ENCODE peak calls at places on chromosome 16, in nine cellular contexts. L, O, V, D, I, C, Z, A and R are unnamed samples. For H3K4me1, the result is how much of the 10 kb centered on the place peaks cover.

GRCh38 chr16:89912627-89913026 is 6.0 kb upstream of the MC1R start:
- DNase-seq in L (peak), O (no peak), V (no peak), D (no peak), I (no peak), C (no peak), Z (no peak), A (no peak), R (no peak)

GRCh38 chr16:4521971-4522623 is 16.5 kb downstream of the CDIP1 start:
- DNase-seq in L (peak), O (no peak), V (no peak), D (no peak), I (peak), C (peak), Z (no peak), A (peak), R (no peak)

GRCh38 chr16:88905563-88905962 is 39.1 kb upstream of the PABPN1L start:
- DNase-seq in L (no peak), O (no peak), V (peak), D (peak), I (peak), C (peak), Z (no peak), A (no peak), R (no peak)

GRCh38 chr16:65414284-65414984 is 292.6 kb upstream of the CDH11 start:
- DNase-seq in L (no peak), O (no peak), V (no peak), D (no peak), I (no peak), C (no peak), Z (no peak), A (no peak), R (no peak)

GRCh38 chr16:57801856-57802634 is at the start of gene KIFC3:
- DNase-seq in L (peak), O (peak), V (peak), D (peak), I (peak), C (peak), Z (peak), A (peak), R (peak)

GRCh38 chr16:70770968-70771552 is 29.9 kb downstream of the VAC14 start:
- DNase-seq in L (no peak), O (peak), V (peak), D (peak), I (peak), C (peak), Z (peak), A (peak), R (peak)

GRCh38 chr16:70805787-70806186 is 4.8 kb upstream of the VAC14 start:
- DNase-seq in L (no peak), O (no peak), V (no peak), D (no peak), I (no peak), C (no peak), Z (no peak), A (no peak), R (no peak)

GRCh38 chr16:53893731-53894435 is 189.9 kb downstream of the FTO start:
- DNase-seq in L (peak), O (peak), V (no peak), D (no peak), I (no peak), C (no peak), Z (no peak), A (no peak), R (no peak)

GRCh38 chr16:67158637-67159600 is 790 bp downstream of the TRADD start:
- DNase-seq in L (peak), O (peak), V (peak), D (peak), I (peak), C (peak), Z (no peak), A (no peak), R (no peak)

GRCh38 chr16:30992381-30992780 is 7.4 kb downstream of the HSD3B7 start:
- DNase-seq in L (no peak), O (no peak), V (no peak), D (no peak), I (no peak), C (no peak), Z (no peak), A (no peak), R (no peak)

GRCh38 chr16:68367440-68367839 is 56.6 kb downstream of the PRMT7 start:
- DNase-seq in L (no peak), O (peak), V (no peak), D (no peak), I (no peak), C (no peak), Z (no peak), A (no peak), R (no peak)

GRCh38 chr16:74575175-74575804 is 31.6 kb downstream of the GLG1 start:
- DNase-seq in L (no peak), O (no peak), V (no peak), D (no peak), I (no peak), C (no peak), Z (no peak), A (no peak), R (no peak)

GRCh38 chr16:19430345-19430744 is 12.7 kb downstream of the TMC5 start:
- DNase-seq in L (no peak), O (no peak), V (no peak), D (no peak), I (no peak), C (no peak), Z (no peak), A (no peak), R (no peak)

GRCh38 chr16:19434584-19434983 is 16.9 kb downstream of the TMC5 start:
- DNase-seq in L (no peak), O (no peak), V (no peak), D (no peak), I (no peak), C (no peak), Z (no peak), A (no peak), R (no peak)

GRCh38 chr16:19432429-19432828 is 14.7 kb downstream of the TMC5 start:
- DNase-seq in L (no peak), O (no peak), V (peak), D (no peak), I (no peak), C (no peak), Z (no peak), A (no peak), R (no peak)

GRCh38 chr16:19429271-19429670 is 11.6 kb downstream of the TMC5 start:
- DNase-seq in L (no peak), O (no peak), V (no peak), D (no peak), I (no peak), C (no peak), Z (peak), A (no peak), R (no peak)

GRCh38 chr16:19431636-19432340 is 14.1 kb downstream of the TMC5 start:
- DNase-seq in L (no peak), O (no peak), V (no peak), D (no peak), I (no peak), C (no peak), Z (no peak), A (no peak), R (no peak)
- H3K4me1 ChIP-seq in L (under half), O (under half), V (under half), D (under half), I (under half), C (under half), Z (under half), A (under half), R (under half)

DNA sequence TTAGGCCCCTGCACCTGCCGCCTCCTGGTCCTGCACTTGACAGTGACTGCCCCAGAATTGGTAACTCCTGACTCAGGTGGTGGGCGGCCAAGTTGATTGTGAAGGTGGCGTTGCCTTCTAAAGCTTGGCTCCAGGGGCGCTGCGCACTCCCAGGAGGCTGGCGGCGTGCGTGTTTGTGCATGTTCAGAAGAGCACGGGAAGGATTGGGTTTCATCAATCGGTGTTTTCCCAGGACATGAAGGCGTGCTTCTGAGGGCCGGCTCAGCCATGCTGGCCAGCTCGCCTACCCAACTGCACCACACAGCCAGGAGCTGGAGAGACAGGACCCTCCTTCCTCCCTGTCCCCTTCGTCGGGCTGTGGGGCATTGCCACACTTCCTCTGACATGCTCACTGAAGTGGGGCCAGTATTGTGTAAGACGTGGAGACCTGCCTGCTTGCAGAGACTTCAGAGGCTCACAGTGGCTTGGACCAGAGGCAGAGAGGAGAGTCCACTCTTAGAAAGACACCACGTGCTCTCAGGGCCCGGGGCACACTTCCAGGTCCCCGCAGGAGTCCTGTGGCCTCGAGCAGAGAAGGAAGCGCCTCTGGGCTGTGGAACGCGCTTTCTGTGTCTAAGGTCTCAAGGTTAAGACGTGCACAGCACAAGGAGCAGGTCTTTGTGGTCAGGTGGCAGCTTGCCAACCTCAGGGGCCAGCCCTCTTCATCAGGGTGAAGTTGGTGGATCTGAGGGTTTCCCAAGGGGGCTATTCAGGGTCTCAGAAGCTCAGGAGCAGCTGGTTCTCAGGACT is 2.8 kb downstream of the RAB40C start:
- DNase-seq in L (peak), O (peak), V (peak), D (no peak), I (no peak), C (no peak), Z (peak), A (no peak), R (no peak)
- H3K4me1 ChIP-seq in L (under half), O (half or more), V (under half), D (under half), I (under half), C (under half), Z (half or more), A (under half), R (half or more)

DNA sequence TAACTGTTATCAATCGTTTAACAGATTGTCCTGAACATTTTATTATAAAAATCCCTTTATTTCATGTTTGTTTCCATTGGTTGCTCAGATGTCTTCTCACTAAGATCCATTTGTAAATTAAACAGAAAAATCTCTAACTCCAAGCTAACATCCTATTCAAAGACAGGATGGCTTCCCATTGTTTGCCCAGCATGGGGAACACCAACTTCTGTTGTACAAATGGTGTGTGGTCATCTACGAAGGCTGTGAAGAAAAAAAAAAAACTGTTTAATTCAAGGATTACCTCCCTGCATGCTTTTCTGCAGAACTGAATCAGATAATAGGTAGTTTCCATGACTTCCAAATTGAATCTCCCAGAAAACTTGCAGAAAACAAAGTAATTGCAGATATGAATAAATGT is 7.9 kb downstream of the SALL1 start:
- DNase-seq in L (no peak), O (no peak), V (no peak), D (no peak), I (peak), C (no peak), Z (no peak), A (no peak), R (no peak)
- H3K4me1 ChIP-seq in L (under half), O (under half), V (under half), D (under half), I (half or more), C (under half), Z (under half), A (under half), R (under half)

DNA sequence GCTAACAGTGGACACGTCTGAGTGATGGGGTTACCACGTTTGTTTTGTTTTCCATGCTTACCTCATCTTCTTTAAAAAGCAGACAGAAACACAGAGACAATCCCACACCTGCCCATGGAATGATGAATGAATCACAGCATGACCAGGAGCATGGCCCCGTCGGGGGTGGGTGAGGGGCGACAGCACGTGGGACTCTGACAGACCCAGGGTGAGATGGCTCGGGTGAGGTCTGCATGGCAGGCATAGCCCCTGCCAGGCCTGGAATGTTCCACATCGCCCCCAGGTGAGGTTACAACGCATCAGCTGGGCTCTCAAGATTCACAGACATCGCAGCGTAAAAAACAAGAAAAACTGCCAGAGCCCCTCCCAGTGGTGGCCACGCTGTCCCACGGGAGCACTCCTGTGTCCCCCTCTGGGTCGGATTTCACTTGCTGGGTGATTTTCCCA is 18.1 kb downstream of the SLC7A5 start:
- DNase-seq in L (no peak), O (no peak), V (no peak), D (no peak), I (no peak), C (no peak), Z (no peak), A (no peak), R (no peak)
- H3K4me1 ChIP-seq in L (under half), O (half or more), V (under half), D (under half), I (under half), C (under half), Z (under half), A (under half), R (under half)

DNA sequence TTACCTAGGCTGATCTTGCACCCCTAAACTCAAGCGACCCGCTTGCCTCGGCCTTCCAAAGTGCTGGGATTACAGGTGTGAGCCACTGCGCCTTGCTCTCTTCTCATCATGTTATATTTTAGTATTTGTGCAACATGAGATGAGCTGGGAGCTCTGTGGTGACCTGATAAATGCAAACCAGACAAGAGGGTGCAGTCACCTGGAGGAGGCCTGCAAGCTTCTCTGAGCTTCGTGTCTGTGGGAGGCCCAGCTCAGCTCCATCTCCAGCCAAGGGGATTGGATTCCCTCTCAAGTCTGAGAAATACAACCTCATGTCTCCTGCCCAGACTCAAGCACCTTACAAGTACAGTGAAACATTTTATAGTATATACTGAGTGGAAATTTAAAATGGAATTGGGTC is 3.2 kb downstream of the IGSF6 start:
- DNase-seq in L (no peak), O (no peak), V (no peak), D (no peak), I (no peak), C (no peak), Z (no peak), A (no peak), R (no peak)
- H3K4me1 ChIP-seq in L (under half), O (under half), V (under half), D (under half), I (under half), C (under half), Z (under half), A (under half), R (under half)

GRCh38 chr16:1825381-1825863 is 1.2 kb downstream of the HAGH start:
- DNase-seq in L (no peak), O (no peak), V (no peak), D (no peak), I (no peak), C (no peak), Z (peak), A (no peak), R (no peak)

GRCh38 chr16:1823821-1824220 is 2.8 kb downstream of the HAGH start:
- DNase-seq in L (no peak), O (peak), V (peak), D (no peak), I (peak), C (peak), Z (peak), A (no peak), R (no peak)

GRCh38 chr16:1828645-1829410 is 1.8 kb downstream of the FAHD1 start:
- DNase-seq in L (no peak), O (no peak), V (no peak), D (no peak), I (no peak), C (no peak), Z (no peak), A (no peak), R (no peak)

GRCh38 chr16:1825864-1826690 is 548 bp downstream of the HAGH start:
- DNase-seq in L (peak), O (peak), V (no peak), D (peak), I (peak), C (no peak), Z (no peak), A (no peak), R (peak)

GRCh38 chr16:1826691-1827573 is at the start of the genes FAHD1 and HAGH:
- DNase-seq in L (peak), O (peak), V (peak), D (peak), I (peak), C (peak), Z (peak), A (peak), R (peak)
- H3K4me1 ChIP-seq in L (under half), O (under half), V (under half), D (under half), I (under half), C (under half), Z (under half), A (under half), R (under half)

GRCh38 chr16:84635702-84636101 is 12.6 kb upstream of the KLHL36 start:
- DNase-seq in L (no peak), O (no peak), V (no peak), D (no peak), I (no peak), C (no peak), Z (no peak), A (no peak), R (no peak)
- H3K4me1 ChIP-seq in L (under half), O (under half), V (under half), D (under half), I (under half), C (under half), Z (under half), A (under half), R (under half)

DNA sequence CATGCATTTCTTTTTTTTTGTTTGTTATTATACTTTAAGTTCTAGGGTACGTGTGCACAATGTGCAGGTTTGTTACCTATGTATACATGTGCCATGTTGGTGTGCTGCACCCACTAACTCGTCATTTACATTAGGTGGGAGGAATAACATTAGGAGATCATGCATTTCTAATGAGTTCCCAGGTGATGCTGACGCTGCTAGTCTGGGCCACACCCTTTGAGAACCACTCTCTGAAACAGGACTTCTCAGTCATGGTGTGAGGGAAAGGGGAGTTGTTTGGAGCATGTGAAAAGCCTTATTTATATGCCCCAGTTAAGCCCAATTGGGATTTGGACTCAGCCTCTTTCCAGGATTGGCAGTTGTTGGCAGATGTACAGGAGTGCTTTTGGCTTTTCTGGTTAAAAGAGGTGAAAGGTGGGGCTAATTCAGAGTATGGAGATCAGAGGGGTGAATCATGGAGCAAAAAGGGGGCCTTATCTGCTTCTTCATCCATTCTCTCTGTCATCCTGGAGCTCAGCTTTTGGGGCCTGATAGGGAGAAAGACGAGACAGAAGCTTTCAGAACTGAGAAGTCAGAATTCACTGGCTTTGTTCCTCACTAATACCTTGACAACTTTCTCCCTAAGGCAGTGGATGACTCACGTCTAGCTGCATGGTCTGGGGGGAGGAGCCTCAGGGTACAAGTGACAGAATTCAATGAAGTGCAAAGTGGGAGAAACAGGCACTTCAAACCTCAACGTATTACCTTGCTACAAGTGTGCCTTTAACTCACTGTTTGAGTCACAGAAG is 180.0 kb upstream of the CACNG3 start:
- DNase-seq in L (no peak), O (no peak), V (no peak), D (no peak), I (peak), C (peak), Z (no peak), A (no peak), R (no peak)
- H3K4me1 ChIP-seq in L (under half), O (under half), V (under half), D (under half), I (under half), C (under half), Z (under half), A (under half), R (under half)

GRCh38 chr16:28163699-28164584 is 47.8 kb downstream of the XPO6 start:
- DNase-seq in L (no peak), O (no peak), V (no peak), D (no peak), I (no peak), C (no peak), Z (no peak), A (no peak), R (no peak)
- H3K4me1 ChIP-seq in L (under half), O (under half), V (under half), D (under half), I (under half), C (under half), Z (under half), A (under half), R (under half)

GRCh38 chr16:50680907-50681885 is at the start of gene SNX20:
- DNase-seq in L (peak), O (no peak), V (no peak), D (peak), I (no peak), C (no peak), Z (no peak), A (no peak), R (peak)
- H3K4me1 ChIP-seq in L (under half), O (under half), V (under half), D (under half), I (under half), C (under half), Z (under half), A (under half), R (under half)